ENCODE peak calls at places on chromosomes 13 and 19, in eight cellular contexts. J is NCI-H1436 treated with DMSO at 0.1 percent for 48 hours, C is mesothelial cell of epicardium, W is mucosa of gallbladder, L is A673, Z is heart left ventricle, B is left cardiac atrium, P is HuH-7. M is an unnamed sample.

GRCh38 chr13:36282818-36283432 is 14.7 kb downstream of the CCDC169 start:
- DNase-seq in J (no peak), C (no peak), W (no peak), L (peak), Z (no peak), B (no peak), P (peak), M (no peak)

GRCh38 chr13:104382941-104383340 is 1316.7 kb upstream of the SLC10A2 start:
- DNase-seq in J (no peak), C (no peak), W (no peak), L (no peak), Z (no peak), B (no peak), P (no peak), M (no peak)

GRCh38 chr19:29881386-29881785 is 60.7 kb upstream of the URI1 start:
- DNase-seq in J (no peak), C (no peak), W (no peak), L (no peak), Z (no peak), B (no peak), P (no peak), M (no peak)

GRCh38 chr13:54989418-54989817 is 1960.8 kb downstream of the OLFM4 start:
- DNase-seq in J (no peak), C (no peak), W (no peak), L (no peak), Z (no peak), B (no peak), P (peak), M (no peak)

GRCh38 chr13:107301724-107302374 is 733.9 kb upstream of the ARGLU1 start:
- DNase-seq in J (peak), C (no peak), W (no peak), L (peak), Z (no peak), B (no peak), P (no peak), M (no peak)

GRCh38 chr19:55197531-55197930 is 11.8 kb downstream of the PTPRH start:
- DNase-seq in J (no peak), C (no peak), W (no peak), L (peak), Z (no peak), B (no peak), P (no peak), M (no peak)

GRCh38 chr19:8575467-8575997 is 1.7 kb downstream of the MYO1F start:
- DNase-seq in J (no peak), C (no peak), W (no peak), L (peak), Z (no peak), B (peak), P (no peak), M (no peak)

GRCh38 chr13:112959701-112960542 is 9.1 kb upstream of the MCF2L start:
- DNase-seq in J (no peak), C (no peak), W (no peak), L (no peak), Z (no peak), B (no peak), P (no peak), M (no peak)

GRCh38 chr19:2546128-2547032 is 70.5 kb downstream of the GADD45B start:
- DNase-seq in J (no peak), C (no peak), W (peak), L (no peak), Z (peak), B (peak), P (peak), M (no peak)

M was measured in non-pigmented ciliary epithelial cell.